ENCODE peak calls at places on chromosomes 11 and 22, in six cellular contexts. V, J, A, D, H and P are unnamed samples.

GRCh38 chr22:46421272-46421671 is 85.8 kb downstream of the TRMU start:
- DNase-seq in V (no peak), J (no peak), A (no peak), D (no peak), H (no peak), P (no peak)

GRCh38 chr11:94525933-94526332 is 13.7 kb downstream of the C11orf97 start:
- DNase-seq in V (peak; percentile 90), J (peak; percentile 14), A (peak; percentile 79), D (no peak), H (no peak), P (no peak)

GRCh38 chr11:36306888-36307287 is 10.8 kb downstream of the PRR5L start:
- DNase-seq in V (peak; percentile 74), J (peak; percentile 65), A (peak; percentile 69), D (no peak), H (no peak), P (peak; percentile 15)

GRCh38 chr11:32434387-32435151 is 770 bp downstream of the WT1 start:
- DNase-seq in V (peak; percentile 87), J (peak; percentile 69), A (peak; percentile 21), D (no peak), H (no peak), P (peak; percentile 33)

GRCh38 chr11:120601566-120601965 is 90.0 kb downstream of the GRIK4 start:
- DNase-seq in V (peak; percentile 27), J (no peak), A (no peak), D (no peak), H (peak; percentile 20), P (no peak)

GRCh38 chr11:66454253-66454652 is 12.5 kb upstream of the PELI3 start:
- DNase-seq in V (no peak), J (no peak), A (no peak), D (no peak), H (no peak), P (no peak)

GRCh38 chr11:64620286-64620962 is 29.4 kb downstream of the SLC22A12 start:
- DNase-seq in V (peak; percentile 25), J (peak; percentile 55), A (peak; percentile 13), D (no peak), H (no peak), P (peak; percentile 21)

GRCh38 chr22:20771918-20772625 is 1.8 kb upstream of the SERPIND1 start:
- DNase-seq in V (no peak), J (peak; percentile 48), A (no peak), D (no peak), H (no peak), P (no peak)

GRCh38 chr11:104964247-104964646 is 4.1 kb downstream of the CASP4 start:
- DNase-seq in V (no peak), J (no peak), A (no peak), D (no peak), H (no peak), P (no peak)

GRCh38 chr11:104967493-104968364 is 645 bp downstream of the CASP4 start:
- DNase-seq in V (peak; percentile 21), J (no peak), A (peak; percentile 31), D (no peak), H (no peak), P (no peak)

GRCh38 chr11:104968365-104968855 is at the start of gene CASP4:
- DNase-seq in V (peak; percentile 87), J (no peak), A (peak; percentile 87), D (no peak), H (peak; percentile 27), P (no peak)

GRCh38 chr11:104962852-104963251 is 5.5 kb downstream of the CASP4 start:
- DNase-seq in V (no peak), J (no peak), A (no peak), D (no peak), H (no peak), P (no peak)

DNA sequence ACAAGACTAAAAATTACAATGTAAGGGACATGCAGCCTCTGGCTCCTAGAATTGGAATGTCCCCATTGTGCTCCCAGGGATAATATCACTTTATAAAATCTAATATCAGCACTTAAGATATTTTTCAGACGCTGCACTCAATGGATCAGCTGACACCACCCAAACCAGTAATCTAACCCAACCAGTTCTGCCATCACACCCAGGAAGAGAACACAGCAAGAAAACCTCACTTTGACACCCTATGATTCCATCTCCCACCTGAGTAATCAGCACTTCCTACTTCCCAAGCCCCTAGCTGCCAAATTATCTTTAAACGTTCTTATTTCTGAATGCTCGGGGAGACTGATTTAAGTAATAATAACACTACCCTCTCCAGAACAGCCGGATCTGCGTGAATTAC is 2.6 kb downstream of the CASP4 start:
- DNase-seq in V (no peak), J (no peak), A (no peak), D (no peak), H (no peak), P (no peak)
- TF ChIP-seq CTCF in V (no peak), J (no peak), A (no peak), D (no peak), H (no peak), P (no peak)

GRCh38 chr11:124892750-124893454 is 4.8 kb downstream of the ROBO4 start:
- DNase-seq in V (peak; percentile 16), J (no peak), A (no peak), D (no peak), H (no peak), P (no peak)
- H3K4me3 ChIP-seq in V (no peak overlapping the region), J (no peak overlapping the region), A (no peak overlapping the region), D (no peak overlapping the region), H (no peak overlapping the region), P (no peak overlapping the region)

DNA sequence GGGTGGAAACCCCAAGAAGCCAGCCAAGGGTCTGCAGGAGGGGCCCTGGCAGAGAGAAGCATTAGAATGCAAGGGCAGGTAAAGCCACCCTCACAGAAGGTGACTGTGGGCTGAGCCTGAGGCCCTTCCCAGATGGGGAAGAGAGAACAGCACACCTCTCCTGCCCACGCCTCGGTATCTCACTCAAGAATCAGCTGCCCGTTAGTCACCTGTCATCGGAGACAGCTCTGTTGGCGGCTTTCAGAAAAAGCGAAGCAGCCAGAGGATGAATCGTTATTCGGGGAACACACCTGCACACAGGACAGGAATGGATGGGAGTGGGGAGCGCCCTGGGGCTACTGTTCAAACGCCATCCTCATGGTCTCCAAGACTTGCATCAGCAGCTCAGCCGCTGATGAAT is 21.7 kb upstream of the TMA7B start:
- DNase-seq in V (no peak), J (no peak), A (no peak), D (no peak), H (no peak), P (no peak)
- TF ChIP-seq CTCF in V (no peak), J (no peak), A (no peak), D (no peak), H (no peak), P (no peak)

GRCh38 chr11:46461461-46461927 is 69.9 kb upstream of the CHRM4 start:
- DNase-seq in V (no peak), J (no peak), A (no peak), D (no peak), H (no peak), P (no peak)
- H3K4me3 ChIP-seq in V (no peak overlapping the region), J (no peak overlapping the region), A (no peak overlapping the region), D (no peak overlapping the region), H (no peak overlapping the region), P (no peak overlapping the region)

DNA sequence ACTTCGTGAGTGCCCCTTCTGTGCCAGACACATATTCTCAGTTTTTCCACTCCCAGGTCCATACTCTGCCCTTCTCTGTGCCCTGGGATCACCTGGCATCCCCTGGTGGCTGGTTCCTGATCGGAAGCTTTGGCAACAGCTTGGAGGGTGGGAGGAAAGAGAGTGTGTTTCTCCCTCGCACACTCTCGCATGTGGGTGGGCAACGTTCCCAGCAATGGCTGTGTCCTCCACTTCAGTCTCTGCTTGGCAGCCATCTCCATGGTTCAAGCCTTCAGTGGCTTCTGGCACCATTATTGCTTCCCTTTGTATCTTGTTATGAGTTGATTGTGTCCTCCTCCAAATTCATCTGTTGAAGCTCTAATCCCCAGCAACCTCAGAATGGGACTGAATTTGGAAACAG is 342.7 kb upstream of the SYN3 start:
- DNase-seq in V (no peak), J (no peak), A (no peak), D (no peak), H (no peak), P (no peak)
- TF ChIP-seq CTCF in V (no peak), J (no peak), A (no peak), D (no peak), H (no peak), P (no peak)

GRCh38 chr11:72036687-72037086 is 38.0 kb downstream of the IL18BP start:
- DNase-seq in V (no peak), J (no peak), A (no peak), D (no peak), H (no peak), P (no peak)

GRCh38 chr11:72039108-72039850 is 40.6 kb downstream of the IL18BP start:
- DNase-seq in V (peak; percentile 27), J (peak; percentile 19), A (peak; percentile 65), D (no peak), H (peak; percentile 7), P (no peak)

GRCh38 chr11:72040497-72041363 is 39.6 kb downstream of the NUMA1 start:
- DNase-seq in V (peak; percentile 97), J (peak; percentile 74), A (peak; percentile 97), D (peak; percentile 50), H (peak; percentile 89), P (peak; percentile 95)

GRCh38 chr11:72038491-72038890 is 39.8 kb downstream of the IL18BP start:
- DNase-seq in V (peak; percentile 77), J (no peak), A (peak; percentile 81), D (no peak), H (peak; percentile 48), P (no peak)

GRCh38 chr11:72037554-72038311 is 39.0 kb downstream of the IL18BP start:
- DNase-seq in V (no peak), J (no peak), A (peak; percentile 47), D (no peak), H (no peak), P (no peak)
- H3K4me3 ChIP-seq in V (no peak overlapping the region), J (no peak overlapping the region), A (peak overlapping the region; percentile 91), D (no peak overlapping the region), H (peak overlapping the region; percentile 88), P (peak overlapping the region; percentile 73)

GRCh38 chr11:74094393-74094792 is 76.4 kb downstream of the C2CD3 start:
- DNase-seq in V (no peak), J (peak; percentile 24), A (no peak), D (no peak), H (no peak), P (no peak)
- TF ChIP-seq CTCF in V (no peak), J (peak; percentile 54), A (no peak), D (no peak), H (no peak), P (no peak)

GRCh38 chr11:102111787-102112653 is 1.8 kb downstream of the YAP1 start:
- DNase-seq in V (peak; percentile 89), J (no peak), A (peak; percentile 90), D (peak; percentile 7), H (no peak), P (no peak)

GRCh38 chr11:102115557-102115956 is 5.3 kb downstream of the YAP1 start:
- DNase-seq in V (peak; percentile 53), J (peak; percentile 62), A (peak; percentile 61), D (no peak), H (no peak), P (no peak)

GRCh38 chr11:102112654-102112926 is 2.3 kb downstream of the YAP1 start:
- DNase-seq in V (no peak), J (no peak), A (no peak), D (no peak), H (no peak), P (no peak)

GRCh38 chr11:102116453-102117205 is 6.4 kb downstream of the YAP1 start:
- DNase-seq in V (peak; percentile 45), J (no peak), A (peak; percentile 47), D (no peak), H (no peak), P (no peak)

GRCh38 chr11:102114032-102114431 is 3.8 kb downstream of the YAP1 start:
- DNase-seq in V (no peak), J (peak; percentile 28), A (no peak), D (no peak), H (no peak), P (no peak)
- H3K4me3 ChIP-seq in V (peak overlapping the region; percentile 98), J (no peak overlapping the region), A (peak overlapping the region; percentile 34), D (no peak overlapping the region), H (peak overlapping the region; percentile 90), P (no peak overlapping the region)

GRCh38 chr22:25853902-25854301 is 111.9 kb downstream of the MYO18B start:
- DNase-seq in V (no peak), J (peak; percentile 29), A (no peak), D (no peak), H (no peak), P (no peak)
- TF ChIP-seq CTCF in V (no peak), J (peak; percentile 45), A (no peak), D (no peak), H (no peak), P (peak; percentile 81)